ENCODE peak calls at places on chromosome X, in five cellular contexts. C is cardiac muscle cell, Z is activated T-cell treated with anti-CD3 and anti-CD28 coated beads for 1 hour, H is foreskin keratinocyte, A is kidney tubule cell. I is an unnamed sample.

GRCh38 chrX:11180571-11180970 is 69.4 kb downstream of the HCCS start:
- DNase-seq in C (no peak), Z (no peak), H (peak; percentile 82), A (peak; percentile 29), I (no peak)

GRCh38 chrX:21963736-21964135 is 23.2 kb downstream of the SMS start:
- DNase-seq in C (peak; percentile 64), Z (no peak), H (no peak), A (no peak), I (no peak)

GRCh38 chrX:5681159-5681558 is 547.5 kb downstream of the NLGN4X start:
- DNase-seq in C (no peak), Z (no peak), H (peak; percentile 2), A (peak; percentile 3), I (no peak)

GRCh38 chrX:43939187-43939926 is 33.8 kb downstream of the NDP start:
- DNase-seq in C (peak; percentile 34), Z (no peak), H (no peak), A (no peak), I (no peak)

GRCh38 chrX:136689441-136689840 is 41.5 kb downstream of the CD40LG start:
- DNase-seq in C (peak; percentile 72), Z (no peak), H (no peak), A (peak; percentile 14), I (peak; percentile 18)

GRCh38 chrX:148658115-148658725 is 157.8 kb downstream of the AFF2 start:
- DNase-seq in C (peak; percentile 19), Z (no peak), H (no peak), A (no peak), I (no peak)

GRCh38 chrX:155968106-155968714 is 29.3 kb upstream of the IL9R start:
- DNase-seq in C (no peak), Z (no peak), H (no peak), A (no peak), I (no peak)

GRCh38 chrX:49147907-49148306 is 14.7 kb upstream of the MAGIX start:
- DNase-seq in C (no peak), Z (no peak), H (no peak), A (no peak), I (no peak)

GRCh38 chrX:2474280-2474962 is 26.4 kb downstream of the DHRSX start:
- DNase-seq in C (no peak), Z (no peak), H (no peak), A (no peak), I (no peak)

I was measured in T-helper 2 cell treated with Interferon-gamma antibody and Interleukin-4, amounts not matched to agents 5 μg/mL and 100 μg/mL, for 36 hours.